ENCODE peak calls at places on chromosomes 3 and 15, in five cellular contexts. F, K, A, H and I are unnamed samples.

GRCh38 chr3:112931737-112932521 is 43.0 kb downstream of the CD200R1 start:
- ATAC-seq in F (peak; percentile 54), A (no peak), H (no peak), K (peak; percentile 46), I (no peak)

GRCh38 chr3:23779841-23780240 is 25.9 kb upstream of the UBE2E1 start:
- ATAC-seq in K (no peak), A (no peak), H (no peak), F (no peak), I (no peak)

GRCh38 chr15:31214864-31215489 is 111.7 kb upstream of the KLF13 start:
- ATAC-seq in H (peak; percentile 38), K (peak; percentile 67), F (peak; percentile 64), A (peak; percentile 69), I (peak; percentile 56)

GRCh38 chr3:160224811-160225180 is 426 bp upstream of the C3orf80 start:
- ATAC-seq in A (no peak), H (no peak), F (no peak), K (no peak), I (no peak)

GRCh38 chr3:183265713-183266417 is 12.8 kb downstream of the B3GNT5 start:
- ATAC-seq in F (peak; percentile 11), H (no peak), K (no peak), A (peak; percentile 84), I (peak; percentile 93)

GRCh38 chr15:31805090-31805662 is 225.1 kb upstream of the CHRNA7 start:
- ATAC-seq in A (no peak), H (peak; percentile 38), F (no peak), K (no peak), I (no peak)

GRCh38 chr3:17231537-17232261 is 346.9 kb downstream of the PLCL2 start:
- ATAC-seq in F (no peak), H (no peak), A (no peak), K (no peak), I (no peak)

GRCh38 chr15:62887113-62887570 is 155.4 kb upstream of the TPM1 start:
- ATAC-seq in H (peak; percentile 64), K (no peak), F (no peak), A (no peak), I (no peak)

GRCh38 chr3:143001034-143001368 is 369 bp upstream of the U2SURP start:
- ATAC-seq in A (peak; percentile 81), K (no peak), F (no peak), H (peak; percentile 88), I (peak; percentile 62)

GRCh38 chr3:63230146-63230545 is 48.0 kb upstream of the SYNPR start:
- ATAC-seq in H (no peak), A (no peak), F (no peak), K (no peak), I (no peak)

GRCh38 chr15:23588268-23588667 is 22.8 kb downstream of the MKRN3 start:
- ATAC-seq in K (no peak), H (no peak), A (no peak), F (no peak), I (no peak)

GRCh38 chr15:88920186-88920891 is 7.2 kb upstream of the MFGE8 start:
- ATAC-seq in F (no peak), A (no peak), K (no peak), H (no peak), I (peak; percentile 22)

GRCh38 chr3:196274585-196274984 is 12.9 kb downstream of the PCYT1A start:
- ATAC-seq in K (no peak), A (no peak), F (peak; percentile 8), H (no peak), I (peak; percentile 53)

GRCh38 chr15:70584838-70585706 is 178.3 kb downstream of the UACA start:
- ATAC-seq in A (peak; percentile 33), K (peak; percentile 57), F (peak; percentile 56), H (no peak), I (peak; percentile 50)

GRCh38 chr15:100158368-100158767 is 183.4 kb downstream of the ADAMTS17 start:
- ATAC-seq in A (no peak), H (no peak), F (no peak), K (no peak), I (no peak)

GRCh38 chr3:8966820-8967348 is 3.6 kb upstream of the RAD18 start:
- ATAC-seq in A (no peak), F (no peak), H (no peak), K (no peak), I (no peak)

GRCh38 chr3:73765878-73766564 is 141.3 kb upstream of the PDZRN3 start:
- ATAC-seq in A (peak; percentile 62), K (no peak), F (peak; percentile 19), H (peak; percentile 38), I (peak; percentile 94)

GRCh38 chr15:47300035-47300434 is 417.3 kb upstream of the SEMA6D start:
- ATAC-seq in K (no peak), A (no peak), H (no peak), F (no peak), I (no peak)

GRCh38 chr15:80419546-80419945 is 15.4 kb downstream of the ARNT2 start:
- ATAC-seq in H (no peak), F (no peak), A (no peak), K (peak; percentile 25), I (no peak)

GRCh38 chr15:74336061-74337005 is 31.1 kb downstream of the CYP11A1 start:
- ATAC-seq in H (no peak), F (no peak), K (no peak), A (no peak), I (no peak)